ENCODE peak calls at places on chromosomes 3 and 15, in five cellular contexts. One of them, this sample, is unnamed.

GRCh38 chr3:104831076-104831475 is 535.6 kb upstream of the ALCAM start:
- DNase-seq in HFF-Myc: no peak
- DNase-seq in body of pancreas: no peak
- DNase-seq in GM12864: no peak
- DNase-seq in SK-N-SH: no peak
- DNase-seq in this sample: no peak

GRCh38 chr3:110811050-110811449 is 260.6 kb upstream of the NECTIN3 start:
- DNase-seq in HFF-Myc: no peak
- DNase-seq in body of pancreas: no peak
- DNase-seq in GM12864: no peak
- DNase-seq in SK-N-SH: no peak
- DNase-seq in this sample: no peak

GRCh38 chr15:32855942-32856341 is 138.1 kb downstream of the GREM1 start:
- DNase-seq in HFF-Myc: peak; percentile 95
- DNase-seq in body of pancreas: peak; percentile 22
- DNase-seq in GM12864: no peak
- DNase-seq in SK-N-SH: no peak
- DNase-seq in this sample: peak; percentile 57

GRCh38 chr15:51121118-51121517 is 26.4 kb upstream of the TNFAIP8L3 start:
- DNase-seq in HFF-Myc: peak; percentile 75
- DNase-seq in body of pancreas: peak; percentile 38
- DNase-seq in GM12864: no peak
- DNase-seq in SK-N-SH: no peak
- DNase-seq in this sample: peak; percentile 68

GRCh38 chr15:85403745-85404144 is 23.3 kb downstream of the AKAP13 start:
- DNase-seq in HFF-Myc: no peak
- DNase-seq in body of pancreas: no peak
- DNase-seq in GM12864: no peak
- DNase-seq in SK-N-SH: no peak
- DNase-seq in this sample: no peak

GRCh38 chr3:195204360-195205166 is 66.4 kb downstream of the XXYLT1 start:
- DNase-seq in HFF-Myc: no peak
- DNase-seq in body of pancreas: no peak
- DNase-seq in GM12864: no peak
- DNase-seq in SK-N-SH: peak; percentile 41
- DNase-seq in this sample: no peak

GRCh38 chr3:187781001-187781400 is 35.7 kb upstream of the BCL6 start:
- DNase-seq in HFF-Myc: no peak
- DNase-seq in body of pancreas: no peak
- DNase-seq in GM12864: no peak
- DNase-seq in SK-N-SH: no peak
- DNase-seq in this sample: no peak

GRCh38 chr15:58478579-58478978 is 46.8 kb downstream of the LIPC start:
- DNase-seq in HFF-Myc: no peak
- DNase-seq in body of pancreas: no peak
- DNase-seq in GM12864: no peak
- DNase-seq in SK-N-SH: no peak
- DNase-seq in this sample: no peak

GRCh38 chr3:40308725-40309438 is 625 bp upstream of the EIF1B start:
- DNase-seq in HFF-Myc: no peak
- DNase-seq in body of pancreas: no peak
- DNase-seq in GM12864: no peak
- DNase-seq in SK-N-SH: no peak
- DNase-seq in this sample: no peak

GRCh38 chr3:45915518-45916231 is 27.6 kb upstream of the CXCR6 start:
- DNase-seq in HFF-Myc: peak; percentile 51
- DNase-seq in body of pancreas: peak; percentile 16
- DNase-seq in GM12864: peak; percentile 94
- DNase-seq in SK-N-SH: no peak
- DNase-seq in this sample: peak; percentile 71

GRCh38 chr3:64295594-64295993 is 70.3 kb upstream of the PRICKLE2 start:
- DNase-seq in HFF-Myc: no peak
- DNase-seq in body of pancreas: peak; percentile 13
- DNase-seq in GM12864: no peak
- DNase-seq in SK-N-SH: no peak
- DNase-seq in this sample: no peak

GRCh38 chr15:63971427-63971805 is 74.9 kb downstream of the DAPK2 start:
- DNase-seq in HFF-Myc: no peak
- DNase-seq in body of pancreas: no peak
- DNase-seq in GM12864: no peak
- DNase-seq in SK-N-SH: no peak
- DNase-seq in this sample: no peak

GRCh38 chr3:66037330-66037985 is 1.3 kb downstream of the MAGI1 start:
- DNase-seq in HFF-Myc: no peak
- DNase-seq in body of pancreas: peak; percentile 74
- DNase-seq in GM12864: no peak
- DNase-seq in SK-N-SH: peak; percentile 57
- DNase-seq in this sample: peak; percentile 46

GRCh38 chr3:46087871-46088270 is 60.6 kb upstream of the XCR1 start:
- DNase-seq in HFF-Myc: no peak
- DNase-seq in body of pancreas: no peak
- DNase-seq in GM12864: no peak
- DNase-seq in SK-N-SH: no peak
- DNase-seq in this sample: no peak

GRCh38 chr15:60766391-60767128 is 287.6 kb upstream of the ICE2 start:
- DNase-seq in HFF-Myc: no peak
- DNase-seq in body of pancreas: no peak
- DNase-seq in GM12864: no peak
- DNase-seq in SK-N-SH: peak; percentile 47
- DNase-seq in this sample: no peak

GRCh38 chr3:48478631-48479555 is 25.1 kb downstream of the SHISA5 start:
- DNase-seq in HFF-Myc: no peak
- DNase-seq in body of pancreas: no peak
- DNase-seq in GM12864: no peak
- DNase-seq in SK-N-SH: no peak
- DNase-seq in this sample: no peak

GRCh38 chr3:55549172-55549571 is 62.1 kb upstream of the WNT5A start:
- DNase-seq in HFF-Myc: peak; percentile 77
- DNase-seq in body of pancreas: no peak
- DNase-seq in GM12864: no peak
- DNase-seq in SK-N-SH: peak; percentile 44
- DNase-seq in this sample: no peak

GRCh38 chr3:13536832-13537231 is 12.1 kb upstream of the FBLN2 start:
- DNase-seq in HFF-Myc: no peak
- DNase-seq in body of pancreas: no peak
- DNase-seq in GM12864: no peak
- DNase-seq in SK-N-SH: no peak
- DNase-seq in this sample: no peak

GRCh38 chr15:51620647-51621046 is 1.9 kb downstream of the DMXL2 start:
- DNase-seq in HFF-Myc: no peak
- DNase-seq in body of pancreas: no peak
- DNase-seq in GM12864: no peak
- DNase-seq in SK-N-SH: no peak
- DNase-seq in this sample: no peak

GRCh38 chr15:100703671-100704070 is 101.3 kb downstream of the ASB7 start:
- DNase-seq in HFF-Myc: no peak
- DNase-seq in body of pancreas: no peak
- DNase-seq in GM12864: no peak
- DNase-seq in SK-N-SH: no peak
- DNase-seq in this sample: no peak

GRCh38 chr3:146589899-146590508 is 15.1 kb downstream of the PLSCR5 start:
- DNase-seq in HFF-Myc: no peak
- DNase-seq in body of pancreas: peak; percentile 52
- DNase-seq in GM12864: no peak
- DNase-seq in SK-N-SH: peak; percentile 12
- DNase-seq in this sample: no peak

GRCh38 chr3:4674216-4674615 is 181.1 kb downstream of the ITPR1 start:
- DNase-seq in HFF-Myc: no peak
- DNase-seq in body of pancreas: no peak
- DNase-seq in GM12864: no peak
- DNase-seq in SK-N-SH: no peak
- DNase-seq in this sample: no peak

GRCh38 chr15:75104804-75105557 is 81.6 kb downstream of the PPCDC start:
- DNase-seq in HFF-Myc: peak; percentile 97
- DNase-seq in body of pancreas: peak; percentile 64
- DNase-seq in GM12864: peak; percentile 58
- DNase-seq in SK-N-SH: no peak
- DNase-seq in this sample: peak; percentile 98

GRCh38 chr3:50122661-50123391 is 32.3 kb upstream of the SEMA3F start:
- DNase-seq in HFF-Myc: no peak
- DNase-seq in body of pancreas: no peak
- DNase-seq in GM12864: no peak
- DNase-seq in SK-N-SH: peak; percentile 43
- DNase-seq in this sample: no peak

GRCh38 chr15:100902436-100903190 is 16.5 kb upstream of the LRRK1 start:
- DNase-seq in HFF-Myc: peak; percentile 85
- DNase-seq in body of pancreas: peak; percentile 97
- DNase-seq in GM12864: no peak
- DNase-seq in SK-N-SH: peak; percentile 87
- DNase-seq in this sample: no peak

GRCh38 chr3:137692803-137693431 is 71.2 kb upstream of the SOX14 start:
- DNase-seq in HFF-Myc: no peak
- DNase-seq in body of pancreas: peak; percentile 9
- DNase-seq in GM12864: peak; percentile 3
- DNase-seq in SK-N-SH: peak; percentile 38
- DNase-seq in this sample: no peak
- TF ChIP-seq CTCF in HFF-Myc: peak; percentile 18
- TF ChIP-seq CTCF in body of pancreas: no peak
- TF ChIP-seq CTCF in GM12864: peak; percentile 67
- TF ChIP-seq CTCF in SK-N-SH: no peak
- TF ChIP-seq CTCF in this sample: peak; percentile 61

GRCh38 chr3:107705046-107705445 is 182.3 kb downstream of the BBX start:
- DNase-seq in HFF-Myc: peak; percentile 11
- DNase-seq in body of pancreas: no peak
- DNase-seq in GM12864: no peak
- DNase-seq in SK-N-SH: no peak
- DNase-seq in this sample: no peak

GRCh38 chr3:107704477-107704876 is 181.7 kb downstream of the BBX start:
- DNase-seq in HFF-Myc: no peak
- DNase-seq in body of pancreas: no peak
- DNase-seq in GM12864: no peak
- DNase-seq in SK-N-SH: no peak
- DNase-seq in this sample: no peak

GRCh38 chr3:107701299-107701698 is 178.5 kb downstream of the BBX start:
- DNase-seq in HFF-Myc: no peak
- DNase-seq in body of pancreas: no peak
- DNase-seq in GM12864: no peak
- DNase-seq in SK-N-SH: no peak
- DNase-seq in this sample: no peak

GRCh38 chr3:107699682-107700081 is 176.9 kb downstream of the BBX start:
- DNase-seq in HFF-Myc: no peak
- DNase-seq in body of pancreas: no peak
- DNase-seq in GM12864: no peak
- DNase-seq in SK-N-SH: no peak
- DNase-seq in this sample: no peak
- H3K4me3 ChIP-seq in HFF-Myc: no peak overlapping the region
- H3K4me3 ChIP-seq in body of pancreas: no peak overlapping the region
- H3K4me3 ChIP-seq in GM12864: no peak overlapping the region
- H3K4me3 ChIP-seq in SK-N-SH: no peak overlapping the region
- H3K4me3 ChIP-seq in this sample: no peak overlapping the region

GRCh38 chr3:197504239-197505191 is 51.3 kb downstream of the BDH1 start:
- DNase-seq in HFF-Myc: no peak
- DNase-seq in body of pancreas: no peak
- DNase-seq in GM12864: no peak
- DNase-seq in SK-N-SH: peak; percentile 86
- DNase-seq in this sample: no peak

GRCh38 chr3:197500812-197501211 is 55.0 kb downstream of the BDH1 start:
- DNase-seq in HFF-Myc: no peak
- DNase-seq in body of pancreas: no peak
- DNase-seq in GM12864: no peak
- DNase-seq in SK-N-SH: no peak
- DNase-seq in this sample: no peak

GRCh38 chr3:197503652-197504051 is 52.1 kb downstream of the BDH1 start:
- DNase-seq in HFF-Myc: no peak
- DNase-seq in body of pancreas: no peak
- DNase-seq in GM12864: no peak
- DNase-seq in SK-N-SH: no peak
- DNase-seq in this sample: no peak

GRCh38 chr3:197501496-197501878 is 54.3 kb downstream of the BDH1 start:
- DNase-seq in HFF-Myc: no peak
- DNase-seq in body of pancreas: no peak
- DNase-seq in GM12864: peak; percentile 30
- DNase-seq in SK-N-SH: no peak
- DNase-seq in this sample: no peak

GRCh38 chr3:197501879-197502620 is 53.7 kb downstream of the BDH1 start:
- DNase-seq in HFF-Myc: no peak
- DNase-seq in body of pancreas: peak; percentile 50
- DNase-seq in GM12864: peak; percentile 52
- DNase-seq in SK-N-SH: peak; percentile 68
- DNase-seq in this sample: no peak
- TF ChIP-seq CTCF in HFF-Myc: peak; percentile 40
- TF ChIP-seq CTCF in body of pancreas: peak; percentile 12
- TF ChIP-seq CTCF in GM12864: peak; percentile 72
- TF ChIP-seq CTCF in SK-N-SH: peak; percentile 61
- TF ChIP-seq CTCF in this sample: peak; percentile 90

GRCh38 chr15:90249123-90249863 is at the start of gene TTLL13:
- DNase-seq in HFF-Myc: peak; percentile 50
- DNase-seq in body of pancreas: peak; percentile 98
- DNase-seq in GM12864: no peak
- DNase-seq in SK-N-SH: peak; percentile 96
- DNase-seq in this sample: peak; percentile 88

GRCh38 chr15:90248760-90249122 is 615 bp upstream of the TTLL13 start:
- DNase-seq in HFF-Myc: no peak
- DNase-seq in body of pancreas: no peak
- DNase-seq in GM12864: no peak
- DNase-seq in SK-N-SH: no peak
- DNase-seq in this sample: no peak
- H3K4me3 ChIP-seq in HFF-Myc: peak overlapping the region; percentile 58
- H3K4me3 ChIP-seq in body of pancreas: no peak overlapping the region
- H3K4me3 ChIP-seq in GM12864: no peak overlapping the region
- H3K4me3 ChIP-seq in SK-N-SH: no peak overlapping the region
- H3K4me3 ChIP-seq in this sample: peak overlapping the region; percentile 75

GRCh38 chr15:67832031-67832551 is 6.8 kb downstream of the SKOR1 start:
- DNase-seq in HFF-Myc: no peak
- DNase-seq in body of pancreas: no peak
- DNase-seq in GM12864: no peak
- DNase-seq in SK-N-SH: peak; percentile 60
- DNase-seq in this sample: no peak
- TF ChIP-seq CTCF in HFF-Myc: peak; percentile 36
- TF ChIP-seq CTCF in body of pancreas: no peak
- TF ChIP-seq CTCF in GM12864: peak; percentile 34
- TF ChIP-seq CTCF in SK-N-SH: peak; percentile 43
- TF ChIP-seq CTCF in this sample: peak; percentile 47

GRCh38 chr3:125990253-125990970 is 21.4 kb downstream of the ROPN1B start:
- DNase-seq in HFF-Myc: no peak
- DNase-seq in body of pancreas: peak; percentile 94
- DNase-seq in GM12864: peak; percentile 38
- DNase-seq in SK-N-SH: peak; percentile 91
- DNase-seq in this sample: peak; percentile 85
- H3K4me3 ChIP-seq in HFF-Myc: peak overlapping the region; percentile 48
- H3K4me3 ChIP-seq in body of pancreas: peak overlapping the region; percentile 33
- H3K4me3 ChIP-seq in GM12864: peak overlapping the region; percentile 94
- H3K4me3 ChIP-seq in SK-N-SH: peak overlapping the region; percentile 83
- H3K4me3 ChIP-seq in this sample: peak overlapping the region; percentile 63

GRCh38 chr15:89732451-89733172 is 18.4 kb downstream of the MESP1 start:
- DNase-seq in HFF-Myc: no peak
- DNase-seq in body of pancreas: no peak
- DNase-seq in GM12864: no peak
- DNase-seq in SK-N-SH: no peak
- DNase-seq in this sample: no peak
- TF ChIP-seq CTCF in HFF-Myc: no peak
- TF ChIP-seq CTCF in body of pancreas: no peak
- TF ChIP-seq CTCF in GM12864: no peak
- TF ChIP-seq CTCF in SK-N-SH: no peak
- TF ChIP-seq CTCF in this sample: no peak

GRCh38 chr3:71809321-71809720 is 24.4 kb upstream of the PROK2 start:
- DNase-seq in HFF-Myc: no peak
- DNase-seq in body of pancreas: no peak
- DNase-seq in GM12864: no peak
- DNase-seq in SK-N-SH: no peak
- DNase-seq in this sample: no peak
- H3K4me3 ChIP-seq in HFF-Myc: no peak overlapping the region
- H3K4me3 ChIP-seq in body of pancreas: no peak overlapping the region
- H3K4me3 ChIP-seq in GM12864: no peak overlapping the region
- H3K4me3 ChIP-seq in SK-N-SH: no peak overlapping the region
- H3K4me3 ChIP-seq in this sample: no peak overlapping the region

This sample was measured in PC-9.